ENCODE peak calls at places on chromosome 3, in six cellular contexts. N is H1, Y is HCT116, A is K562, X is SK-N-SH, H is HepG2. Q is an unnamed sample.

GRCh38 chr3:183434992-183435391 is 6.6 kb upstream of the MCF2L2 start:
- DNase-seq in N (no peak), Y (no peak), A (no peak), X (no peak), H (no peak), Q (no peak)

GRCh38 chr3:168888781-168889180 is 774.7 kb downstream of the MECOM start:
- DNase-seq in N (no peak), Y (no peak), A (no peak), X (no peak), H (no peak), Q (no peak)

GRCh38 chr3:113736548-113737089 is 9.4 kb downstream of the NAA50 start:
- DNase-seq in N (no peak), Y (peak), A (peak), X (peak), H (peak), Q (no peak)

GRCh38 chr3:155356594-155357370 is 63.3 kb upstream of the STRIT1 start:
- DNase-seq in N (peak), Y (no peak), A (peak), X (no peak), H (peak), Q (no peak)

GRCh38 chr3:97278506-97278905 is 464.1 kb downstream of the EPHA6 start:
- DNase-seq in N (no peak), Y (no peak), A (no peak), X (peak), H (peak), Q (no peak)

GRCh38 chr3:49158792-49159191 is 7.3 kb downstream of the CCDC71 start:
- DNase-seq in N (no peak), Y (no peak), A (no peak), X (no peak), H (no peak), Q (no peak)

GRCh38 chr3:30793755-30794154 is 100.7 kb downstream of the GADL1 start:
- DNase-seq in N (no peak), Y (no peak), A (no peak), X (no peak), H (no peak), Q (no peak)

GRCh38 chr3:79086514-79086913 is 681.3 kb downstream of the ROBO1 start:
- DNase-seq in N (peak), Y (peak), A (peak), X (peak), H (peak), Q (peak)

GRCh38 chr3:50567011-50567385 is 549 bp downstream of the C3orf18 start:
- DNase-seq in N (no peak), Y (no peak), A (no peak), X (no peak), H (no peak), Q (no peak)

GRCh38 chr3:190194506-190194905 is 73.8 kb upstream of the P3H2 start:
- DNase-seq in N (no peak), Y (no peak), A (no peak), X (no peak), H (no peak), Q (no peak)

GRCh38 chr3:66179813-66180212 is 41.0 kb upstream of the SLC25A26 start:
- DNase-seq in N (no peak), Y (no peak), A (no peak), X (no peak), H (no peak), Q (no peak)

GRCh38 chr3:58544546-58544945 is 7.6 kb upstream of the ACOX2 start:
- DNase-seq in N (no peak), Y (no peak), A (no peak), X (no peak), H (no peak), Q (no peak)

GRCh38 chr3:82287562-82287961 is 526.1 kb upstream of the GBE1 start:
- DNase-seq in N (no peak), Y (no peak), A (no peak), X (no peak), H (no peak), Q (no peak)

GRCh38 chr3:66468016-66468735 is 32.6 kb downstream of the LRIG1 start:
- DNase-seq in N (no peak), Y (no peak), A (no peak), X (no peak), H (no peak), Q (no peak)

GRCh38 chr3:188348445-188349244 is 194.7 kb downstream of the LPP start:
- DNase-seq in N (no peak), Y (peak), A (no peak), X (no peak), H (peak), Q (no peak)

GRCh38 chr3:128432301-128432897 is 34.3 kb downstream of the DNAJB8 start:
- DNase-seq in N (peak), Y (no peak), A (no peak), X (peak), H (no peak), Q (no peak)

GRCh38 chr3:10804183-10804648 is 11.8 kb upstream of the SLC6A11 start:
- DNase-seq in N (no peak), Y (peak), A (no peak), X (no peak), H (no peak), Q (no peak)

GRCh38 chr3:142209655-142210054 is 15.7 kb downstream of the GK5 start:
- DNase-seq in N (no peak), Y (no peak), A (no peak), X (no peak), H (no peak), Q (no peak)

GRCh38 chr3:69776926-69777581 is 37.8 kb downstream of the MITF start:
- DNase-seq in N (no peak), Y (no peak), A (no peak), X (no peak), H (no peak), Q (no peak)

GRCh38 chr3:194875581-194876402 is 190.1 kb downstream of the FAM43A start:
- DNase-seq in N (peak), Y (no peak), A (no peak), X (no peak), H (no peak), Q (no peak)

GRCh38 chr3:32460031-32460749 is 42.5 kb downstream of the CMTM6 start:
- DNase-seq in N (peak), Y (no peak), A (no peak), X (no peak), H (no peak), Q (no peak)

GRCh38 chr3:170909129-170909903 is 879 bp upstream of the EIF5A2 start:
- DNase-seq in N (no peak), Y (no peak), A (no peak), X (no peak), H (peak), Q (no peak)

GRCh38 chr3:183315739-183316138 is 62.7 kb downstream of the B3GNT5 start:
- DNase-seq in N (no peak), Y (no peak), A (no peak), X (no peak), H (no peak), Q (no peak)

GRCh38 chr3:64445318-64446300 is 220.3 kb upstream of the PRICKLE2 start:
- DNase-seq in N (peak), Y (no peak), A (no peak), X (peak), H (no peak), Q (no peak)

GRCh38 chr3:57029924-57030323 is 30.5 kb upstream of the SPATA12 start:
- DNase-seq in N (no peak), Y (no peak), A (peak), X (peak), H (peak), Q (no peak)

GRCh38 chr3:53818221-53819162 is 27.7 kb downstream of the CHDH start:
- DNase-seq in N (no peak), Y (no peak), A (no peak), X (no peak), H (peak), Q (no peak)

GRCh38 chr3:197269024-197269423 is 29.4 kb downstream of the DLG1 start:
- DNase-seq in N (no peak), Y (no peak), A (no peak), X (no peak), H (no peak), Q (no peak)

GRCh38 chr3:66021731-66022131 is 17.0 kb downstream of the MAGI1 start:
- DNase-seq in N (no peak), Y (peak), A (no peak), X (no peak), H (no peak), Q (no peak)

GRCh38 chr3:141979050-141979671 is 102.7 kb downstream of the ATP1B3 start:
- DNase-seq in N (no peak), Y (peak), A (no peak), X (no peak), H (no peak), Q (peak)

GRCh38 chr3:125054436-125055164 is 1.2 kb downstream of the HEG1 start:
- DNase-seq in N (no peak), Y (no peak), A (no peak), X (peak), H (peak), Q (no peak)

GRCh38 chr3:52350981-52351761 is 35.1 kb downstream of the DNAH1 start:
- DNase-seq in N (no peak), Y (no peak), A (no peak), X (no peak), H (no peak), Q (no peak)

GRCh38 chr3:25648107-25648535 is 16.6 kb downstream of the TOP2B start:
- DNase-seq in N (peak), Y (peak), A (peak), X (peak), H (peak), Q (peak)

GRCh38 chr3:43286886-43287301 is 554 bp downstream of the SNRK start:
- DNase-seq in N (peak), Y (no peak), A (peak), X (peak), H (no peak), Q (no peak)

GRCh38 chr3:165667676-165668075 is 169.5 kb downstream of the BCHE start:
- DNase-seq in N (no peak), Y (no peak), A (no peak), X (no peak), H (no peak), Q (no peak)

GRCh38 chr3:8660271-8660731 is 15.7 kb upstream of the SSUH2 start:
- DNase-seq in N (no peak), Y (no peak), A (no peak), X (no peak), H (no peak), Q (no peak)

GRCh38 chr3:196193738-196194541 is 17.3 kb downstream of the ZDHHC19 start:
- DNase-seq in N (no peak), Y (no peak), A (peak), X (peak), H (no peak), Q (no peak)

GRCh38 chr3:133535971-133536634 is 37.4 kb upstream of the CDV3 start:
- DNase-seq in N (no peak), Y (no peak), A (no peak), X (no peak), H (peak), Q (no peak)

GRCh38 chr3:71129611-71130515 is 453.7 kb downstream of the FOXP1 start:
- DNase-seq in N (no peak), Y (no peak), A (peak), X (no peak), H (no peak), Q (no peak)

GRCh38 chr3:98099848-98100247 is 12.9 kb downstream of the OR5AC2 start:
- DNase-seq in N (no peak), Y (no peak), A (peak), X (no peak), H (no peak), Q (no peak)

GRCh38 chr3:62095080-62095479 is 278.3 kb downstream of the FEZF2 start:
- DNase-seq in N (no peak), Y (no peak), A (no peak), X (no peak), H (no peak), Q (no peak)
- H3K27ac ChIP-seq in N (no peak), Y (no peak), A (no peak), X (no peak), H (no peak), Q (no peak)

DNA sequence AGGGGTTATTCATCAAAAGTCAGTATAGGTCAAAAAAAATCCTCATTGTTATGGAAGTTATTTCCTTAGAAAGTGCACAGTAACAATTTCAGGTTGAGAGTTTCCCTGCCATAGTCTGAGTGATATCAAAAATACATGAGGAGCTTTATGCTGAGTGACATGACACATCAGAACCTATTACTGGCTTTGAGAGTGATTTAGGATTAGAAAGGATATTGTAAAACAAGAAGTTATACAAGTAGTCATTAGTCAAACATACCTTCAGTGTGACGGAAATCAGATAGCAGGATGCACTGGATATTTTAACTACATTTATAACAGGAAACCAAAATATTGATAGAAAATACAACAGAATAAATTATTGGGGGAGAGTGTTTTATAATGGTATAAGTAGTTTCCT is 471.1 kb downstream of the VGLL3 start:
- DNase-seq in N (no peak), Y (no peak), A (no peak), X (no peak), H (no peak), Q (no peak)
- TF ChIP-seq SIN3A in N (no peak), Y (no peak), A (no peak), X (no peak), H (no peak), Q (no peak)

GRCh38 chr3:131403216-131403895 is 21.8 kb downstream of the NUDT16 start:
- DNase-seq in N (no peak), Y (no peak), A (no peak), X (no peak), H (no peak), Q (no peak)
- H3K27ac ChIP-seq in N (no peak), Y (no peak), A (no peak), X (peak), H (no peak), Q (no peak)

DNA sequence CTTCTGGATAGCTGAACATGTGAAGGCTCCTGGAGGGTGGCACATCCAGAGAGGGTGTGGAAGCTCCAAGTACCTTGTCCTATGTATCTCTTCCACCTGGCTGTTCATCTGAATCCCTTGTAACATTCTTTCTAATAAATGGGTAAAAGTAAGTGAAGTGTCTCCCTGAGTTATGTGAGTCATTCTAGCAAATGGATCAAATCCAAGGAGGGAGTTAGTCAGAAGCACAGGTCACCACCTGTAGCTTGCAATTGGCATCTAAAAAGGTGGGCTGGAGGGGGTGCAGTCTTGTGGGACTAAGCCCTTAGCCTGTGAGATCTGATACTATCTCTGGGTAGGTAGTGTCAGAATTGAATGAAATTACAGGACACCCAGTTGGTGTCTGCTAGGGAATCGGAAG is 71.0 kb downstream of the WWTR1 start:
- DNase-seq in N (no peak), Y (peak), A (no peak), X (no peak), H (no peak), Q (peak)
- TF ChIP-seq SIN3A in N (no peak), Y (peak), A (no peak), X (no peak), H (no peak), Q (no peak)

GRCh38 chr3:13279532-13279910 is 140.6 kb downstream of the NUP210 start:
- DNase-seq in N (no peak), Y (no peak), A (no peak), X (no peak), H (no peak), Q (no peak)

GRCh38 chr3:13277130-13277783 is 142.9 kb downstream of the NUP210 start:
- DNase-seq in N (no peak), Y (no peak), A (no peak), X (no peak), H (no peak), Q (no peak)

GRCh38 chr3:13278783-13279531 is 141.2 kb downstream of the NUP210 start:
- DNase-seq in N (no peak), Y (no peak), A (no peak), X (no peak), H (no peak), Q (no peak)

GRCh38 chr3:13276438-13277129 is 143.5 kb downstream of the NUP210 start:
- DNase-seq in N (no peak), Y (no peak), A (no peak), X (peak), H (no peak), Q (no peak)

GRCh38 chr3:13277860-13278531 is 142.1 kb downstream of the NUP210 start:
- DNase-seq in N (no peak), Y (no peak), A (peak), X (no peak), H (no peak), Q (no peak)
- H3K27ac ChIP-seq in N (no peak), Y (no peak), A (no peak), X (no peak), H (no peak), Q (peak)

GRCh38 chr3:150429767-150430166 is 21.7 kb downstream of the TSC22D2 start:
- DNase-seq in N (no peak), Y (no peak), A (no peak), X (no peak), H (no peak), Q (no peak)

GRCh38 chr3:150433347-150433746 is 25.2 kb downstream of the TSC22D2 start:
- DNase-seq in N (no peak), Y (no peak), A (peak), X (no peak), H (no peak), Q (no peak)

GRCh38 chr3:150436161-150436560 is 28.1 kb downstream of the TSC22D2 start:
- DNase-seq in N (no peak), Y (no peak), A (no peak), X (no peak), H (no peak), Q (no peak)

GRCh38 chr3:150430272-150430671 is 22.2 kb downstream of the TSC22D2 start:
- DNase-seq in N (no peak), Y (no peak), A (no peak), X (no peak), H (no peak), Q (no peak)

DNA sequence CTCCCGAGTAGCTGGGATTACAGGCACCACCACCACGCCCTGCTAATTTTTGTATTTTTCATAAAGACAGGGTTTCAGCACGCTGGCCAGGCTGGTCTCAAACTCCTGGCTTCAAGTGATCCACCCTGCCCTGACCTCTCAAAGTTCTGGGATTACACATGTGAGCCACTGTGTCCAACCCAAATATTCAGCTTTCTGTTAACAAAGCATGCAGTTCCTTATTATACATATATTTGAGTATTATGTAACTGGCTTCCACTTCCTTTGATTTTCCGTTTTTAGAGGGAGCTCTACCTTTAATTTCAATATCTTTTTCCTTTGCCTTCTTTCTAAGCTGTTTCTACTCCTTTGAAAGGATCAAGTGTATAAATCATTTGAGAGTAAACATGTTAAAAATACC is 26.2 kb downstream of the TSC22D2 start:
- DNase-seq in N (no peak), Y (no peak), A (no peak), X (no peak), H (no peak), Q (no peak)
- TF ChIP-seq SIN3A in N (no peak), Y (no peak), A (no peak), X (no peak), H (no peak), Q (no peak)

DNA sequence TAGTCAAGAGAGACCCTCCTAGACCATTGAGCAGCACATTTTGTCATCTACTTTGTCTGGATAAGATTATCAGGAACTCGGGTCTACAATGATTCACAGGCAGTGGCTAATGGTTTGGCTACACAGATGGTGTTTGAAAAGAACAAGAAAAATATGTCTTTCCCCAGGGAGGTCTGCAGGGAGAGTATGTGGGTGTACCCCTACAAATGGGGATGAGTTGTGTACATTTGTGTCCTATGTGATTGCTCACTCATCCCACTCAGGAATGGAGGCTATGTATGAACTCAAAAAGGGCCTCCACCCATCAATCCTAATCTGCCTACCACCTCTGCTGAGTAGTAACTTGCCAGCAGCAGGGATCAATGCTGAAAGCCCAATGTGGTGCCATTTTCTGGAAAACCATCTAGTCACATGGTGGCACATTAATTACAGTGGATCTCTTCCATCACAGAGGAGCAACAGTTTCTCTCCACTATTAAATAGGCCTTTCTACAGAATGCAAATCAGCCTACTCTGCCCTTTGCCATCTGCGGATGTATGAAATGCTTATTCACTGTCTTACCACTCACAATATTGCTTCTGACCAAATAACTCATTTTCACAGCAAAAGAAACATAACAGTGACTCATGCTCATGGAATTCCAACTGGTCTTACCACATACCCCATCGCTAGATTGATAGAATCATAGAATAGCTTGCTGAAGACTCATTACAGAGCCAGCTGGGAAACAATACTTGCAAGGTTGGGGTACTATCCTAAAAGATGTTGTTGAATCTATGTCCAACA is 48.3 kb upstream of the TRIM42 start:
- DNase-seq in N (no peak), Y (no peak), A (no peak), X (no peak), H (peak), Q (no peak)
- H3K27ac ChIP-seq in N (no peak), Y (no peak), A (no peak), X (no peak), H (no peak), Q (no peak)

DNA sequence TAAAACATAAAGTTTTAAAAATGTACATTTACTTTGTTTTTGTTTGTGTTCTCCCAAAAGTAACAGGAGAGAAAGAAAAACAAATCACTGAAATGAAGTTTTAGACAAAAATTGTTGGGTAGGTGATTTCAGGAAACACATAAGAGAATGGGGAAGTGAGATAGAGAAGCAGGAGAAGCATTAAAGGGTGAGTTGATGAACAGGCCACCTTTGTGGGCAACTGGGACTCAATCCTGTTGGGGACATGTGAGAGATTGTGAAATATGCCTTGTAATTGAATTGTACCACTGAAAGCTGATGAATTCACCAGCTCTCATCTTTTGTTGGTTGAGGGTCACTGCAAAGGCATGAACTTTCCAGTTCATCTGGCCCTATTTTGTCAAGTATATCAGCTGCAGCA is 181.1 kb downstream of the ZBBX start:
- DNase-seq in N (no peak), Y (no peak), A (no peak), X (no peak), H (no peak), Q (no peak)
- TF ChIP-seq SIN3A in N (no peak), Y (no peak), A (no peak), X (no peak), H (no peak), Q (no peak)

Q was measured in Panc1.